ENCODE peak calls at places on chromosomes 12 and 14, in six cellular contexts. H is mammary epithelial cell, W is glutamatergic neuron, F is GM12865, E is A549, B is choroid plexus epithelial cell. T is an unnamed sample.

GRCh38 chr14:61885203-61885961 is 123.2 kb downstream of the SNAPC1 start:
- DNase-seq in H (no peak), F (no peak), W (no peak), B (no peak), E (no peak), T (no peak)

GRCh38 chr14:31395119-31395518 is 25.2 kb downstream of the HEATR5A start:
- DNase-seq in E (no peak), W (no peak), F (no peak), B (no peak), H (no peak), T (no peak)

GRCh38 chr14:101028971-101029667 is 125.6 kb upstream of the RTL1 start:
- DNase-seq in B (no peak), W (peak), H (no peak), E (no peak), F (no peak), T (no peak)

GRCh38 chr12:6067152-6067916 is 57.1 kb downstream of the VWF start:
- DNase-seq in F (no peak), W (no peak), B (peak), E (peak), H (no peak), T (peak)

GRCh38 chr14:36975834-36976233 is 196.6 kb downstream of the SLC25A21 start:
- DNase-seq in F (no peak), W (no peak), H (peak), E (peak), B (peak), T (no peak)

GRCh38 chr14:30657050-30657449 is 34.9 kb downstream of the SCFD1 start:
- DNase-seq in H (no peak), E (no peak), W (no peak), F (no peak), B (no peak), T (no peak)

GRCh38 chr12:131220007-131220685 is 266.4 kb downstream of the ADGRD1 start:
- DNase-seq in W (no peak), F (no peak), E (no peak), H (no peak), B (no peak), T (no peak)

GRCh38 chr14:98120831-98121464 is 1151.0 kb downstream of the BCL11B start:
- DNase-seq in E (no peak), H (peak), F (peak), B (no peak), W (no peak), T (no peak)

GRCh38 chr12:14961466-14962155 is at the start of gene ARHGDIB:
- DNase-seq in W (no peak), H (no peak), B (peak), F (peak), E (no peak), T (no peak)

GRCh38 chr12:9792185-9792900 is 31.6 kb upstream of the CD69 start:
- DNase-seq in H (no peak), F (no peak), E (no peak), W (no peak), B (no peak), T (no peak)

GRCh38 chr12:3453947-3454675 is 36.9 kb upstream of the PRMT8 start:
- DNase-seq in E (peak), B (peak), F (no peak), H (peak), W (no peak), T (no peak)

GRCh38 chr14:100304825-100305445 is 1.3 kb downstream of the SLC25A29 start:
- DNase-seq in B (peak), W (no peak), E (peak), F (no peak), H (peak), T (peak)

GRCh38 chr14:44847910-44848309 is 113.8 kb downstream of the KLHL28 start:
- DNase-seq in E (no peak), H (peak), W (no peak), B (peak), F (no peak), T (no peak)

GRCh38 chr12:54750-55535 is 11.6 kb upstream of the IQSEC3 start:
- DNase-seq in W (no peak), B (no peak), F (no peak), H (no peak), E (no peak), T (no peak)

GRCh38 chr12:120639771-120640721 is at the start of gene CABP1:
- DNase-seq in E (no peak), W (peak), B (no peak), H (no peak), F (peak), T (peak)

GRCh38 chr12:13368431-13368830 is 171.9 kb downstream of the EMP1 start:
- DNase-seq in F (no peak), B (no peak), E (no peak), W (no peak), H (no peak), T (no peak)

GRCh38 chr12:65605019-65605418 is 219.3 kb upstream of the HMGA2 start:
- DNase-seq in B (peak), W (no peak), H (no peak), F (no peak), E (no peak), T (no peak)

GRCh38 chr14:89576960-89577359 is 159.9 kb upstream of the FOXN3 start:
- DNase-seq in H (no peak), E (no peak), F (no peak), W (peak), B (no peak), T (peak)

GRCh38 chr12:122651520-122652224 is 51.5 kb downstream of the HCAR2 start:
- DNase-seq in E (no peak), B (no peak), H (no peak), F (no peak), W (no peak), T (no peak)

GRCh38 chr14:22650960-22651521 is 6.9 kb upstream of the OR6J1 start:
- DNase-seq in H (peak), B (peak), E (peak), F (peak), W (no peak), T (no peak)

GRCh38 chr12:97425802-97426484 is 36.7 kb upstream of the RMST start:
- DNase-seq in W (no peak), E (no peak), H (no peak), B (no peak), F (no peak), T (no peak)

GRCh38 chr12:123519151-123520001 is 14.1 kb downstream of the RILPL1 start:
- DNase-seq in H (peak), W (no peak), B (peak), F (no peak), E (peak), T (no peak)

DNA sequence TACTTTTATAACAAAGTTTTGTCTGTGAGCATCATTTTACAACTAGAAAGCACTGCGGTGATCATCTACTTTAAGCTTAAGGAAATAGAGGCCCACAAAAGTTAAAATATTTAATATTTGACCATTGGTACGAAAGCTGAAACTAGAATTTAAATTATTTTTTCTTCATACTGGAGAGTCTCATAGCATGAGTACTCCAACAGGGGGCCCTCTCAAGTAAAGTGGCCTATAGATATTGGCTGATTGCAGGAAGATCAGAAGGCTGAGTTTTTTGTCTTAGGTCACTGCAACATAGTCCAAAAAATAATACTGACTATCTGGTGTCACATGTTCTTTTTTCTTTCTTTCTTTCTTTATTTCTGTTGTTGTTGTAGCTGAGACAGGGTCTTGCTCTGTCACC is 75.3 kb upstream of the ZDHHC17 start:
- DNase-seq in E (peak), F (peak), W (no peak), H (no peak), B (peak), T (no peak)
- TF ChIP-seq CTCF in E (no peak), F (no peak), W (peak), H (peak), B (peak), T (peak)

GRCh38 chr12:57011438-57012424 is 4.6 kb downstream of the TAC3 start:
- DNase-seq in H (no peak), F (peak), E (no peak), B (no peak), W (no peak), T (no peak)
- TF ChIP-seq CTCF in H (no peak), F (no peak), E (no peak), B (no peak), W (no peak), T (no peak)

GRCh38 chr12:31362759-31363415 is 36.9 kb upstream of the SINHCAF start:
- DNase-seq in H (peak), W (no peak), F (peak), E (peak), B (peak), T (no peak)
- TF ChIP-seq CTCF in H (no peak), W (no peak), F (peak), E (no peak), B (no peak), T (no peak)

DNA sequence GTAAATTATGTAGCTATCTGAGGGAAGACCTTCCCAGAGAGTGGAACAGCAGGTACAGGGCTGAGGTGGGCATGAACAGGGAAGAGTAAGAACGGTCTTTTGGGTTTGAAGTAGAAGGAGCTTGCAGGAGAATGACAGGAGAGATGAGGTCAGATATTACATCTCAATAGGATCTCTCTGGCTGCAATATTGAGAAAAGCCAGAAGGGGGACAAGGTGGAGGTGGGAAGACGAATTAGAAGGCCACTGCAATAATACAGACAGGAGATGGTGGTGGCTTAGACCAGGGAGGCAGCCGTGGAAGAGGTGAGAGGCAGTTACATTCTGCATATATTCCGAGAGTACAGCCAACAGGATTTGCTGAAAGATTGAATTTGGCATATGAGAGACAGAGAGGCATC is 310.2 kb downstream of the APAF1 start:
- DNase-seq in F (peak), E (peak), B (peak), H (peak), W (no peak), T (peak)
- TF ChIP-seq CTCF in F (peak), E (peak), B (peak), H (peak), W (peak), T (peak)

T was measured in nephron progenitor cell.